ENCODE peak calls at places on chromosomes 5 and 9, in seven cellular contexts. One of them, this sample, is unnamed.

GRCh38 chr9:11149065-11149464 is 536.3 kb upstream of the PTPRD start:
- DNase-seq in sigmoid colon: no peak
- DNase-seq in tibial artery: no peak
- DNase-seq in thyroid gland: no peak
- DNase-seq in lower lobe of right lung: no peak
- DNase-seq in hepatocyte: no peak
- DNase-seq in mucosa of descending colon: no peak
- DNase-seq in this sample: no peak

GRCh38 chr5:20223451-20223850 is 235.5 kb upstream of the CDH18 start:
- DNase-seq in lower lobe of right lung: no peak
- DNase-seq in thyroid gland: no peak
- DNase-seq in tibial artery: no peak
- DNase-seq in hepatocyte: no peak
- DNase-seq in mucosa of descending colon: no peak
- DNase-seq in sigmoid colon: no peak
- DNase-seq in this sample: no peak

GRCh38 chr9:7782390-7783120 is 17.0 kb downstream of the DMAC1 start:
- DNase-seq in sigmoid colon: no peak
- DNase-seq in tibial artery: no peak
- DNase-seq in mucosa of descending colon: no peak
- DNase-seq in lower lobe of right lung: no peak
- DNase-seq in thyroid gland: no peak
- DNase-seq in hepatocyte: no peak
- DNase-seq in this sample: no peak

GRCh38 chr5:7673658-7674057 is 177.3 kb downstream of the CFAP90 start:
- DNase-seq in hepatocyte: no peak
- DNase-seq in mucosa of descending colon: no peak
- DNase-seq in lower lobe of right lung: no peak
- DNase-seq in thyroid gland: no peak
- DNase-seq in sigmoid colon: no peak
- DNase-seq in tibial artery: no peak
- DNase-seq in this sample: no peak

GRCh38 chr9:136728548-136729123 is 14.1 kb downstream of the LCN10 start:
- DNase-seq in hepatocyte: no peak
- DNase-seq in lower lobe of right lung: peak
- DNase-seq in sigmoid colon: no peak
- DNase-seq in tibial artery: peak
- DNase-seq in mucosa of descending colon: peak
- DNase-seq in thyroid gland: peak
- DNase-seq in this sample: peak

GRCh38 chr5:96331681-96332361 is 101.2 kb downstream of the PCSK1 start:
- DNase-seq in thyroid gland: no peak
- DNase-seq in lower lobe of right lung: no peak
- DNase-seq in tibial artery: no peak
- DNase-seq in sigmoid colon: no peak
- DNase-seq in hepatocyte: no peak
- DNase-seq in mucosa of descending colon: no peak
- DNase-seq in this sample: no peak

GRCh38 chr9:95980262-95981125 is 105.0 kb downstream of the ERCC6L2 start:
- DNase-seq in lower lobe of right lung: no peak
- DNase-seq in hepatocyte: no peak
- DNase-seq in sigmoid colon: no peak
- DNase-seq in tibial artery: no peak
- DNase-seq in mucosa of descending colon: no peak
- DNase-seq in thyroid gland: no peak
- DNase-seq in this sample: peak

GRCh38 chr9:74497750-74498615 is 848 bp downstream of the RORB start:
- DNase-seq in hepatocyte: peak
- DNase-seq in thyroid gland: peak
- DNase-seq in tibial artery: peak
- DNase-seq in mucosa of descending colon: peak
- DNase-seq in sigmoid colon: no peak
- DNase-seq in lower lobe of right lung: peak
- DNase-seq in this sample: peak

GRCh38 chr5:123182072-123182471 is 93.0 kb downstream of the PRDM6 start:
- DNase-seq in tibial artery: no peak
- DNase-seq in hepatocyte: no peak
- DNase-seq in mucosa of descending colon: no peak
- DNase-seq in lower lobe of right lung: no peak
- DNase-seq in thyroid gland: no peak
- DNase-seq in sigmoid colon: no peak
- DNase-seq in this sample: no peak

GRCh38 chr9:99299214-99300102 is 77.4 kb downstream of the SEC61B start:
- DNase-seq in hepatocyte: peak
- DNase-seq in lower lobe of right lung: no peak
- DNase-seq in sigmoid colon: no peak
- DNase-seq in tibial artery: no peak
- DNase-seq in thyroid gland: no peak
- DNase-seq in mucosa of descending colon: no peak
- DNase-seq in this sample: peak

GRCh38 chr5:96427823-96428222 is 5.2 kb downstream of the PCSK1 start:
- DNase-seq in tibial artery: no peak
- DNase-seq in thyroid gland: no peak
- DNase-seq in sigmoid colon: no peak
- DNase-seq in lower lobe of right lung: no peak
- DNase-seq in mucosa of descending colon: no peak
- DNase-seq in hepatocyte: peak
- DNase-seq in this sample: peak

GRCh38 chr5:105392710-105393149 is 1830.1 kb upstream of the NUDT12 start:
- DNase-seq in tibial artery: no peak
- DNase-seq in mucosa of descending colon: no peak
- DNase-seq in sigmoid colon: no peak
- DNase-seq in hepatocyte: no peak
- DNase-seq in lower lobe of right lung: no peak
- DNase-seq in thyroid gland: no peak
- DNase-seq in this sample: no peak

GRCh38 chr5:116559239-116559638 is 15.4 kb downstream of the SEMA6A start:
- DNase-seq in mucosa of descending colon: no peak
- DNase-seq in hepatocyte: no peak
- DNase-seq in tibial artery: no peak
- DNase-seq in sigmoid colon: no peak
- DNase-seq in lower lobe of right lung: no peak
- DNase-seq in thyroid gland: no peak
- DNase-seq in this sample: no peak

GRCh38 chr5:83471405-83472212 is at the start of gene VCAN:
- DNase-seq in sigmoid colon: peak
- DNase-seq in thyroid gland: peak
- DNase-seq in lower lobe of right lung: peak
- DNase-seq in tibial artery: peak
- DNase-seq in mucosa of descending colon: peak
- DNase-seq in hepatocyte: peak
- DNase-seq in this sample: peak

GRCh38 chr5:135547590-135548254 is 12.0 kb upstream of the NEUROG1 start:
- DNase-seq in sigmoid colon: no peak
- DNase-seq in hepatocyte: no peak
- DNase-seq in lower lobe of right lung: no peak
- DNase-seq in thyroid gland: no peak
- DNase-seq in tibial artery: no peak
- DNase-seq in mucosa of descending colon: no peak
- DNase-seq in this sample: no peak

GRCh38 chr5:107814183-107814582 is 143.4 kb upstream of the EFNA5 start:
- DNase-seq in sigmoid colon: no peak
- DNase-seq in hepatocyte: no peak
- DNase-seq in mucosa of descending colon: no peak
- DNase-seq in thyroid gland: no peak
- DNase-seq in tibial artery: no peak
- DNase-seq in lower lobe of right lung: no peak
- DNase-seq in this sample: no peak

GRCh38 chr9:37422289-37423104 is at the start of gene GRHPR:
- DNase-seq in tibial artery: peak
- DNase-seq in hepatocyte: peak
- DNase-seq in mucosa of descending colon: peak
- DNase-seq in sigmoid colon: peak
- DNase-seq in thyroid gland: peak
- DNase-seq in lower lobe of right lung: peak
- DNase-seq in this sample: peak

GRCh38 chr9:746661-747434 is 94.6 kb upstream of the DMRT1 start:
- DNase-seq in mucosa of descending colon: no peak
- DNase-seq in sigmoid colon: no peak
- DNase-seq in lower lobe of right lung: no peak
- DNase-seq in tibial artery: no peak
- DNase-seq in hepatocyte: no peak
- DNase-seq in thyroid gland: no peak
- DNase-seq in this sample: no peak

GRCh38 chr9:126781186-126781585 is 23.7 kb upstream of the ZBTB43 start:
- DNase-seq in mucosa of descending colon: no peak
- DNase-seq in hepatocyte: no peak
- DNase-seq in tibial artery: no peak
- DNase-seq in thyroid gland: no peak
- DNase-seq in lower lobe of right lung: no peak
- DNase-seq in sigmoid colon: no peak
- DNase-seq in this sample: no peak
- H3K4me3 ChIP-seq in mucosa of descending colon: no peak
- H3K4me3 ChIP-seq in hepatocyte: no peak
- H3K4me3 ChIP-seq in tibial artery: no peak
- H3K4me3 ChIP-seq in thyroid gland: no peak
- H3K4me3 ChIP-seq in lower lobe of right lung: peak
- H3K4me3 ChIP-seq in sigmoid colon: no peak
- H3K4me3 ChIP-seq in this sample: no peak

DNA sequence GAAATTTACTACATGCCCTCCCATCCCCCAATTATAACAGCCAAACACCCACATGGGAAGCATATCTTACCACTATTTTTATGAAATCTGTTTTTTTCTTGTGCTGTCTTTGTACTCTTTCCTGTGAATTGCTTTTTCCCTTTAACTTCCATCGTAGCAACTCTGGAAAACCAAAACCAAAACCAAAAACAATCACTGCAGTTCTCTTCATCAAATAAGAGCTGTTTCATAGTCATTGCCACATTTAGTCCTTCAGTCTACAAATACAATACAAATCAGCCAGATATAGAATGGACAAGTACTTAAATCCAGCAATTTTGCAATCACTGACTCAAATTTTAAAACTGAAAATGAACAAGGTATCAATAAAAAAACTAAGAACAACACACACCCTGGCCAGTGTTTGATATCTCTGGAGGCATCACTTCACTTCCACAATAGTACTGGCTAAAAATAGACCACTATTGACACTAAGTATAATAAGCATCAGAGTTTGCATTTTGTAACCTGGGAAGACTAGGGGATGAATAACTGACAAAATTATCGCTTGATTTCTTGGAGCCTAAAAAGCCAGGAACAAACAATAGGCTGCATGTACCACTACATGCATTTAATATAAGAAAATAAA is 5.4 kb downstream of the PUM3 start:
- DNase-seq in tibial artery: no peak
- DNase-seq in lower lobe of right lung: no peak
- DNase-seq in sigmoid colon: no peak
- DNase-seq in thyroid gland: no peak
- DNase-seq in mucosa of descending colon: no peak
- DNase-seq in hepatocyte: no peak
- DNase-seq in this sample: peak
- H3K4me3 ChIP-seq in tibial artery: peak
- H3K4me3 ChIP-seq in lower lobe of right lung: peak
- H3K4me3 ChIP-seq in sigmoid colon: peak
- H3K4me3 ChIP-seq in thyroid gland: no peak
- H3K4me3 ChIP-seq in mucosa of descending colon: no peak
- H3K4me3 ChIP-seq in hepatocyte: no peak
- H3K4me3 ChIP-seq in this sample: no peak

DNA sequence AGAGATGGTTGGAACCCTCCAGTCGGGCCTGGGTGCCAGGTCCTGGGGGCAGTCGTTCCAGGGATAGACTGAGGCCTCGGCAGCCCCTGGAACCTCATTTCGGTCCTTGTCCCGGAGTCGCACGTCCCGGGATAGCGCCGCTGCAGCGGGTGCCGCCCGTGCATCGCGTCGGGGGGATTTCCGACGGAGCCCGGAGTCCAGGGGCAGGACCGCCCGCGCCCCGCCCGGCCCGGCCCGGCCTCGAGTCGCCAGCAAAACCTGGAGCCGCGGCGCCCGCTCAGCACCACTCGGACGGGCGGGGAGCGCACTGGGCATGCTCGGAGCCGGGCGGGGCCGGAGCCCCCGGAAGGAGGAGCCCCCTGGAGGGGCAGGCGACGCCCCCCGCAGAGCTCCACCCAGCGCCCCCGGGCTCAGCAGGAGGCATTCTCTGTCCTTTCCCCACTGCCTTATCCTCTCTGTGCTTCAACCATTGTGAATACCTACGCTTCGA is 1.6 kb upstream of the PTPN3 start:
- DNase-seq in lower lobe of right lung: peak
- DNase-seq in hepatocyte: peak
- DNase-seq in tibial artery: peak
- DNase-seq in mucosa of descending colon: peak
- DNase-seq in sigmoid colon: no peak
- DNase-seq in thyroid gland: peak
- DNase-seq in this sample: peak
- H3K4me3 ChIP-seq in lower lobe of right lung: peak
- H3K4me3 ChIP-seq in hepatocyte: peak
- H3K4me3 ChIP-seq in tibial artery: peak
- H3K4me3 ChIP-seq in mucosa of descending colon: no peak
- H3K4me3 ChIP-seq in sigmoid colon: peak
- H3K4me3 ChIP-seq in thyroid gland: no peak
- H3K4me3 ChIP-seq in this sample: peak

GRCh38 chr5:38319486-38319885 is 61.1 kb downstream of the EGFLAM start:
- DNase-seq in thyroid gland: no peak
- DNase-seq in hepatocyte: no peak
- DNase-seq in lower lobe of right lung: no peak
- DNase-seq in tibial artery: no peak
- DNase-seq in sigmoid colon: no peak
- DNase-seq in mucosa of descending colon: no peak
- DNase-seq in this sample: no peak

GRCh38 chr5:38321978-38322377 is 63.6 kb downstream of the EGFLAM start:
- DNase-seq in lower lobe of right lung: no peak
- DNase-seq in sigmoid colon: no peak
- DNase-seq in mucosa of descending colon: no peak
- DNase-seq in hepatocyte: no peak
- DNase-seq in thyroid gland: no peak
- DNase-seq in tibial artery: no peak
- DNase-seq in this sample: no peak

GRCh38 chr5:38329132-38329715 is 70.9 kb downstream of the EGFLAM start:
- DNase-seq in tibial artery: no peak
- DNase-seq in hepatocyte: no peak
- DNase-seq in thyroid gland: no peak
- DNase-seq in sigmoid colon: no peak
- DNase-seq in lower lobe of right lung: no peak
- DNase-seq in mucosa of descending colon: no peak
- DNase-seq in this sample: peak

GRCh38 chr5:38317887-38318286 is 59.5 kb downstream of the EGFLAM start:
- DNase-seq in lower lobe of right lung: no peak
- DNase-seq in mucosa of descending colon: no peak
- DNase-seq in hepatocyte: no peak
- DNase-seq in thyroid gland: no peak
- DNase-seq in sigmoid colon: no peak
- DNase-seq in tibial artery: no peak
- DNase-seq in this sample: no peak

GRCh38 chr5:38323645-38324295 is 65.4 kb downstream of the EGFLAM start:
- DNase-seq in sigmoid colon: no peak
- DNase-seq in lower lobe of right lung: no peak
- DNase-seq in hepatocyte: peak
- DNase-seq in mucosa of descending colon: no peak
- DNase-seq in tibial artery: no peak
- DNase-seq in thyroid gland: no peak
- DNase-seq in this sample: peak
- H3K4me3 ChIP-seq in sigmoid colon: no peak
- H3K4me3 ChIP-seq in lower lobe of right lung: no peak
- H3K4me3 ChIP-seq in hepatocyte: no peak
- H3K4me3 ChIP-seq in mucosa of descending colon: no peak
- H3K4me3 ChIP-seq in tibial artery: no peak
- H3K4me3 ChIP-seq in thyroid gland: no peak
- H3K4me3 ChIP-seq in this sample: no peak

GRCh38 chr5:15499528-15500325 is at the start of gene FBXL7:
- DNase-seq in sigmoid colon: peak
- DNase-seq in thyroid gland: peak
- DNase-seq in mucosa of descending colon: peak
- DNase-seq in lower lobe of right lung: peak
- DNase-seq in hepatocyte: peak
- DNase-seq in tibial artery: peak
- DNase-seq in this sample: peak
- H3K4me3 ChIP-seq in sigmoid colon: peak
- H3K4me3 ChIP-seq in thyroid gland: no peak
- H3K4me3 ChIP-seq in mucosa of descending colon: peak
- H3K4me3 ChIP-seq in lower lobe of right lung: peak
- H3K4me3 ChIP-seq in hepatocyte: peak
- H3K4me3 ChIP-seq in tibial artery: peak
- H3K4me3 ChIP-seq in this sample: peak

This sample was measured in fibroblast of mammary gland.